ENCODE peak calls at places on chromosomes 13 and 19, in five cellular contexts. One of them, this sample, is unnamed.

GRCh38 chr19:31595521-31595920 is 246.3 kb upstream of the TSHZ3 start:
- DNase-seq in CD8-positive, alpha-beta memory T cell: no peak
- DNase-seq in GM23338: no peak
- DNase-seq in effector memory CD4-positive, alpha-beta T cell: no peak
- DNase-seq in endodermal cell: peak; percentile 29
- DNase-seq in this sample: no peak

GRCh38 chr13:41075034-41075433 is 13.7 kb downstream of the WBP4 start:
- DNase-seq in effector memory CD4-positive, alpha-beta T cell: no peak
- DNase-seq in endodermal cell: no peak
- DNase-seq in CD8-positive, alpha-beta memory T cell: no peak
- DNase-seq in GM23338: peak; percentile 68
- DNase-seq in this sample: no peak

GRCh38 chr13:76723551-76724232 is 162.5 kb downstream of the KCTD12 start:
- DNase-seq in effector memory CD4-positive, alpha-beta T cell: no peak
- DNase-seq in endodermal cell: peak; percentile 67
- DNase-seq in GM23338: peak; percentile 47
- DNase-seq in CD8-positive, alpha-beta memory T cell: no peak
- DNase-seq in this sample: peak; percentile 92

GRCh38 chr13:57877596-57877995 is 246.1 kb downstream of the PCDH17 start:
- DNase-seq in GM23338: no peak
- DNase-seq in CD8-positive, alpha-beta memory T cell: no peak
- DNase-seq in effector memory CD4-positive, alpha-beta T cell: no peak
- DNase-seq in endodermal cell: no peak
- DNase-seq in this sample: no peak

GRCh38 chr19:17101686-17102628 is 26.4 kb downstream of the MYO9B start:
- DNase-seq in endodermal cell: no peak
- DNase-seq in CD8-positive, alpha-beta memory T cell: no peak
- DNase-seq in effector memory CD4-positive, alpha-beta T cell: no peak
- DNase-seq in GM23338: no peak
- DNase-seq in this sample: no peak

GRCh38 chr13:44622701-44623100 is 46.6 kb upstream of the TSC22D1 start:
- DNase-seq in GM23338: no peak
- DNase-seq in effector memory CD4-positive, alpha-beta T cell: no peak
- DNase-seq in endodermal cell: no peak
- DNase-seq in CD8-positive, alpha-beta memory T cell: no peak
- DNase-seq in this sample: no peak

GRCh38 chr13:96540656-96541055 is 450.7 kb downstream of the HS6ST3 start:
- DNase-seq in CD8-positive, alpha-beta memory T cell: no peak
- DNase-seq in effector memory CD4-positive, alpha-beta T cell: no peak
- DNase-seq in GM23338: no peak
- DNase-seq in endodermal cell: no peak
- DNase-seq in this sample: no peak

GRCh38 chr19:6765738-6766356 is 1.4 kb downstream of the SH2D3A start:
- DNase-seq in CD8-positive, alpha-beta memory T cell: no peak
- DNase-seq in effector memory CD4-positive, alpha-beta T cell: peak; percentile 15
- DNase-seq in endodermal cell: peak; percentile 97
- DNase-seq in GM23338: peak; percentile 96
- DNase-seq in this sample: no peak

GRCh38 chr19:10074153-10074552 is 12.0 kb upstream of the SHFL start:
- DNase-seq in GM23338: peak; percentile 68
- DNase-seq in CD8-positive, alpha-beta memory T cell: peak; percentile 15
- DNase-seq in effector memory CD4-positive, alpha-beta T cell: peak; percentile 23
- DNase-seq in endodermal cell: no peak
- DNase-seq in this sample: peak; percentile 7

GRCh38 chr13:99639126-99639525 is 137.9 kb downstream of the TM9SF2 start:
- DNase-seq in GM23338: no peak
- DNase-seq in CD8-positive, alpha-beta memory T cell: no peak
- DNase-seq in effector memory CD4-positive, alpha-beta T cell: no peak
- DNase-seq in endodermal cell: no peak
- DNase-seq in this sample: no peak

GRCh38 chr13:105312906-105313305 is 1222.6 kb downstream of the EFNB2 start:
- DNase-seq in endodermal cell: no peak
- DNase-seq in CD8-positive, alpha-beta memory T cell: no peak
- DNase-seq in GM23338: no peak
- DNase-seq in effector memory CD4-positive, alpha-beta T cell: no peak
- DNase-seq in this sample: no peak

GRCh38 chr13:93413972-93414717 is 187.5 kb downstream of the GPC6 start:
- DNase-seq in effector memory CD4-positive, alpha-beta T cell: no peak
- DNase-seq in GM23338: peak; percentile 58
- DNase-seq in endodermal cell: no peak
- DNase-seq in CD8-positive, alpha-beta memory T cell: no peak
- DNase-seq in this sample: peak; percentile 8

DNA sequence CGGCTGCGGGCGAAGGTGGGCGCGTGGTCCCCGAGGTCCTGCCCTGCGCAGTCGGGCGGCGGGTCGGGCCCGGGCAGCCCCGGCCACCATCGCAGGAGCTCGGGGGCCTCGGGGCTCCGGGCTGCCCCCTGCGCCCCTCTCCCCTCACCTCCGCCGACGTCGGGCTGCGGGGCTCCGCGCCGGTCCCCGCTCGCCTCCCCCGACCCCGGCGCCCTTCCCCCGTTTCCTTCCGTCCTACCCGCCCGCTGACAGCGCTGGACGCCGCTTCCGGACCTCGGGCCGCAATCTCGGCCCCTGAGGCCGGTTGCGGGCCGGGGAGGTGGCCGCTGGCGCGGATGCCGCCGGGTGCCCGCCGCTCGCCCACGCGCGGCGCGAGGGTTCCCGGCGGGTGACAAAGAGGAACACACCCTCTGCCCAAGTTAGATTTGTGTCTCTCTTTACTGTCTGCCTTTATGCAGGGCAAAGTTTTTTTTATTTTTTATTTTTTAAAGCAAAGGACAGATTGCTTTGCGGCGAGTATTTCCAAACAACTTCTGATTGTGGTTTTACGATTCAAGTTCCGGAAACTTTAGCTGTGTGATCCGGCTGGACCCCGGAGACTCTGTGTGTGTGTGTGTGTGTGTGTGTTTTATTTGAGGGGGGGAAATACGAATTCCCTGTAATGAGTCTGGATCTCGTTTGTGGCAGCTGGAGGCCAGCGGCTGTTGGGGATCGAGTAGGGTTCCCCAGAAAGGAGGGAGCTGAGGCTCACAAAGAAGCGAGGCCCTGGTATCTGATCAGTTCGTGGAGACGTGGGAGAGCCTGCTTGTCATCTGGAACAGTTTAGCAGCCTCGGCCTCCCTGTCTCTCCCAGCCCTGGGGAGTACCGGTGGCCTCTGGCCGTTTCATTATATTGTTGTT is 957 bp downstream of the FARP1 start:
- DNase-seq in endodermal cell: peak; percentile 55
- DNase-seq in CD8-positive, alpha-beta memory T cell: no peak
- DNase-seq in GM23338: peak; percentile 53
- DNase-seq in effector memory CD4-positive, alpha-beta T cell: no peak
- DNase-seq in this sample: no peak
- H3K27ac ChIP-seq in endodermal cell: no peak overlapping the region
- H3K27ac ChIP-seq in CD8-positive, alpha-beta memory T cell: no peak overlapping the region
- H3K27ac ChIP-seq in GM23338: no peak overlapping the region
- H3K27ac ChIP-seq in effector memory CD4-positive, alpha-beta T cell: no peak overlapping the region
- H3K27ac ChIP-seq in this sample: peak overlapping the region; percentile 27

GRCh38 chr19:34367424-34367957 is 2.5 kb downstream of the GPI start:
- DNase-seq in effector memory CD4-positive, alpha-beta T cell: no peak
- DNase-seq in endodermal cell: no peak
- DNase-seq in CD8-positive, alpha-beta memory T cell: no peak
- DNase-seq in GM23338: no peak
- DNase-seq in this sample: no peak
- H3K4me3 ChIP-seq in effector memory CD4-positive, alpha-beta T cell: no peak overlapping the region
- H3K4me3 ChIP-seq in endodermal cell: no peak overlapping the region
- H3K4me3 ChIP-seq in CD8-positive, alpha-beta memory T cell: no peak overlapping the region
- H3K4me3 ChIP-seq in GM23338: no peak overlapping the region
- H3K4me3 ChIP-seq in this sample: no peak overlapping the region

GRCh38 chr19:35556025-35556590 is 7.3 kb downstream of the ATP4A start:
- DNase-seq in effector memory CD4-positive, alpha-beta T cell: no peak
- DNase-seq in GM23338: no peak
- DNase-seq in endodermal cell: no peak
- DNase-seq in CD8-positive, alpha-beta memory T cell: no peak
- DNase-seq in this sample: no peak
- H3K27me3 ChIP-seq in effector memory CD4-positive, alpha-beta T cell: peaks cover 10% of the 10 kb centered on the region
- H3K27me3 ChIP-seq in GM23338: peaks cover 10% of the 10 kb centered on the region
- H3K27me3 ChIP-seq in endodermal cell: peaks cover 37% of the 10 kb centered on the region
- H3K27me3 ChIP-seq in CD8-positive, alpha-beta memory T cell: peaks cover 11% of the 10 kb centered on the region
- H3K27me3 ChIP-seq in this sample: peaks cover 2% of the 10 kb centered on the region

GRCh38 chr13:110281736-110282135 is 25.2 kb downstream of the COL4A1 start:
- DNase-seq in effector memory CD4-positive, alpha-beta T cell: no peak
- DNase-seq in endodermal cell: no peak
- DNase-seq in GM23338: no peak
- DNase-seq in CD8-positive, alpha-beta memory T cell: no peak
- DNase-seq in this sample: no peak
- H3K27ac ChIP-seq in effector memory CD4-positive, alpha-beta T cell: no peak overlapping the region
- H3K27ac ChIP-seq in endodermal cell: no peak overlapping the region
- H3K27ac ChIP-seq in GM23338: no peak overlapping the region
- H3K27ac ChIP-seq in CD8-positive, alpha-beta memory T cell: no peak overlapping the region
- H3K27ac ChIP-seq in this sample: no peak overlapping the region

This sample was measured in brain microvascular endothelial cell.